ENCODE peak calls at places on chromosomes 13 and 19, in nine cellular contexts. One of them, this sample, is unnamed.

GRCh38 chr19:18481505-18482222 is 40.2 kb downstream of the ELL start:
- DNase-seq in nephron progenitor cell: no peak
- DNase-seq in retina: no peak
- DNase-seq in stimulated activated CD8-positive, alpha-beta memory T cell treated with anti-CD3 and anti-CD28 coated beads, Interleukin-2, amount 100 ng/mL, for 48 hours: no peak
- DNase-seq in NCI-H526: no peak
- DNase-seq in activated T-helper 2 cell treated with anti-CD3 and anti-CD28 coated beads, Interferon-gamma antibody, Interleukin-2, Interleukin-4, amounts not matched to agents 10 μg/mL and 5 μg/mL and 100 μg/mL, durations not matched to agents 14 hours and 24 hours and 36 hours: no peak
- DNase-seq in stimulated activated naive CD8-positive, alpha-beta T cell treated with anti-CD3 and anti-CD28 coated beads, Interleukin-15, amount 100 ng/mL, for 72 hours: no peak
- DNase-seq in stimulated activated CD4-positive, alpha-beta T cell treated with anti-CD3 and anti-CD28 coated beads, Interleukin-1b, Interleukin-23, amount 100 ng/mL, for 24 hours: no peak
- DNase-seq in HuH-7.5: no peak
- DNase-seq in this sample: no peak

GRCh38 chr13:111791131-111791530 is 275.8 kb upstream of the SOX1 start:
- DNase-seq in nephron progenitor cell: no peak
- DNase-seq in retina: no peak
- DNase-seq in stimulated activated CD8-positive, alpha-beta memory T cell treated with anti-CD3 and anti-CD28 coated beads, Interleukin-2, amount 100 ng/mL, for 48 hours: no peak
- DNase-seq in NCI-H526: no peak
- DNase-seq in activated T-helper 2 cell treated with anti-CD3 and anti-CD28 coated beads, Interferon-gamma antibody, Interleukin-2, Interleukin-4, amounts not matched to agents 10 μg/mL and 5 μg/mL and 100 μg/mL, durations not matched to agents 14 hours and 24 hours and 36 hours: no peak
- DNase-seq in stimulated activated naive CD8-positive, alpha-beta T cell treated with anti-CD3 and anti-CD28 coated beads, Interleukin-15, amount 100 ng/mL, for 72 hours: no peak
- DNase-seq in stimulated activated CD4-positive, alpha-beta T cell treated with anti-CD3 and anti-CD28 coated beads, Interleukin-1b, Interleukin-23, amount 100 ng/mL, for 24 hours: no peak
- DNase-seq in HuH-7.5: no peak
- DNase-seq in this sample: no peak

GRCh38 chr19:57687363-57688010 is 5.7 kb downstream of the ZNF551 start:
- DNase-seq in nephron progenitor cell: no peak
- DNase-seq in retina: no peak
- DNase-seq in stimulated activated CD8-positive, alpha-beta memory T cell treated with anti-CD3 and anti-CD28 coated beads, Interleukin-2, amount 100 ng/mL, for 48 hours: no peak
- DNase-seq in NCI-H526: no peak
- DNase-seq in activated T-helper 2 cell treated with anti-CD3 and anti-CD28 coated beads, Interferon-gamma antibody, Interleukin-2, Interleukin-4, amounts not matched to agents 10 μg/mL and 5 μg/mL and 100 μg/mL, durations not matched to agents 14 hours and 24 hours and 36 hours: no peak
- DNase-seq in stimulated activated naive CD8-positive, alpha-beta T cell treated with anti-CD3 and anti-CD28 coated beads, Interleukin-15, amount 100 ng/mL, for 72 hours: no peak
- DNase-seq in stimulated activated CD4-positive, alpha-beta T cell treated with anti-CD3 and anti-CD28 coated beads, Interleukin-1b, Interleukin-23, amount 100 ng/mL, for 24 hours: no peak
- DNase-seq in HuH-7.5: no peak
- DNase-seq in this sample: no peak

GRCh38 chr13:80217614-80218456 is 123.1 kb downstream of the SPRY2 start:
- DNase-seq in nephron progenitor cell: no peak
- DNase-seq in retina: peak
- DNase-seq in stimulated activated CD8-positive, alpha-beta memory T cell treated with anti-CD3 and anti-CD28 coated beads, Interleukin-2, amount 100 ng/mL, for 48 hours: no peak
- DNase-seq in NCI-H526: no peak
- DNase-seq in activated T-helper 2 cell treated with anti-CD3 and anti-CD28 coated beads, Interferon-gamma antibody, Interleukin-2, Interleukin-4, amounts not matched to agents 10 μg/mL and 5 μg/mL and 100 μg/mL, durations not matched to agents 14 hours and 24 hours and 36 hours: no peak
- DNase-seq in stimulated activated naive CD8-positive, alpha-beta T cell treated with anti-CD3 and anti-CD28 coated beads, Interleukin-15, amount 100 ng/mL, for 72 hours: no peak
- DNase-seq in stimulated activated CD4-positive, alpha-beta T cell treated with anti-CD3 and anti-CD28 coated beads, Interleukin-1b, Interleukin-23, amount 100 ng/mL, for 24 hours: no peak
- DNase-seq in HuH-7.5: no peak
- DNase-seq in this sample: no peak

GRCh38 chr13:23960566-23961156 is 63.4 kb upstream of the C1QTNF9B start:
- DNase-seq in nephron progenitor cell: peak
- DNase-seq in retina: no peak
- DNase-seq in stimulated activated CD8-positive, alpha-beta memory T cell treated with anti-CD3 and anti-CD28 coated beads, Interleukin-2, amount 100 ng/mL, for 48 hours: no peak
- DNase-seq in NCI-H526: peak
- DNase-seq in activated T-helper 2 cell treated with anti-CD3 and anti-CD28 coated beads, Interferon-gamma antibody, Interleukin-2, Interleukin-4, amounts not matched to agents 10 μg/mL and 5 μg/mL and 100 μg/mL, durations not matched to agents 14 hours and 24 hours and 36 hours: no peak
- DNase-seq in stimulated activated naive CD8-positive, alpha-beta T cell treated with anti-CD3 and anti-CD28 coated beads, Interleukin-15, amount 100 ng/mL, for 72 hours: no peak
- DNase-seq in stimulated activated CD4-positive, alpha-beta T cell treated with anti-CD3 and anti-CD28 coated beads, Interleukin-1b, Interleukin-23, amount 100 ng/mL, for 24 hours: no peak
- DNase-seq in HuH-7.5: no peak
- DNase-seq in this sample: no peak

GRCh38 chr19:35901055-35901644 is 810 bp upstream of the NFKBID start:
- DNase-seq in nephron progenitor cell: no peak
- DNase-seq in retina: no peak
- DNase-seq in stimulated activated CD8-positive, alpha-beta memory T cell treated with anti-CD3 and anti-CD28 coated beads, Interleukin-2, amount 100 ng/mL, for 48 hours: no peak
- DNase-seq in NCI-H526: no peak
- DNase-seq in activated T-helper 2 cell treated with anti-CD3 and anti-CD28 coated beads, Interferon-gamma antibody, Interleukin-2, Interleukin-4, amounts not matched to agents 10 μg/mL and 5 μg/mL and 100 μg/mL, durations not matched to agents 14 hours and 24 hours and 36 hours: no peak
- DNase-seq in stimulated activated naive CD8-positive, alpha-beta T cell treated with anti-CD3 and anti-CD28 coated beads, Interleukin-15, amount 100 ng/mL, for 72 hours: no peak
- DNase-seq in stimulated activated CD4-positive, alpha-beta T cell treated with anti-CD3 and anti-CD28 coated beads, Interleukin-1b, Interleukin-23, amount 100 ng/mL, for 24 hours: no peak
- DNase-seq in HuH-7.5: no peak
- DNase-seq in this sample: no peak

GRCh38 chr13:60756306-60756705 is 359.3 kb downstream of the TDRD3 start:
- DNase-seq in nephron progenitor cell: no peak
- DNase-seq in retina: no peak
- DNase-seq in stimulated activated CD8-positive, alpha-beta memory T cell treated with anti-CD3 and anti-CD28 coated beads, Interleukin-2, amount 100 ng/mL, for 48 hours: no peak
- DNase-seq in NCI-H526: no peak
- DNase-seq in activated T-helper 2 cell treated with anti-CD3 and anti-CD28 coated beads, Interferon-gamma antibody, Interleukin-2, Interleukin-4, amounts not matched to agents 10 μg/mL and 5 μg/mL and 100 μg/mL, durations not matched to agents 14 hours and 24 hours and 36 hours: no peak
- DNase-seq in stimulated activated naive CD8-positive, alpha-beta T cell treated with anti-CD3 and anti-CD28 coated beads, Interleukin-15, amount 100 ng/mL, for 72 hours: no peak
- DNase-seq in stimulated activated CD4-positive, alpha-beta T cell treated with anti-CD3 and anti-CD28 coated beads, Interleukin-1b, Interleukin-23, amount 100 ng/mL, for 24 hours: no peak
- DNase-seq in HuH-7.5: no peak
- DNase-seq in this sample: no peak

GRCh38 chr19:8965887-8966286 is 44.3 kb downstream of the MUC16 start:
- DNase-seq in nephron progenitor cell: peak
- DNase-seq in retina: no peak
- DNase-seq in stimulated activated CD8-positive, alpha-beta memory T cell treated with anti-CD3 and anti-CD28 coated beads, Interleukin-2, amount 100 ng/mL, for 48 hours: no peak
- DNase-seq in NCI-H526: no peak
- DNase-seq in activated T-helper 2 cell treated with anti-CD3 and anti-CD28 coated beads, Interferon-gamma antibody, Interleukin-2, Interleukin-4, amounts not matched to agents 10 μg/mL and 5 μg/mL and 100 μg/mL, durations not matched to agents 14 hours and 24 hours and 36 hours: no peak
- DNase-seq in stimulated activated naive CD8-positive, alpha-beta T cell treated with anti-CD3 and anti-CD28 coated beads, Interleukin-15, amount 100 ng/mL, for 72 hours: no peak
- DNase-seq in stimulated activated CD4-positive, alpha-beta T cell treated with anti-CD3 and anti-CD28 coated beads, Interleukin-1b, Interleukin-23, amount 100 ng/mL, for 24 hours: no peak
- DNase-seq in HuH-7.5: no peak
- DNase-seq in this sample: no peak

This sample was measured in GM10248.